ENCODE peak calls at places on chromosomes 12 and 14, in four cellular contexts. T is NT2/D1, L is A549, Y is transverse colon. F is an unnamed sample.

GRCh38 chr12:113161415-113162016 is 12.0 kb downstream of the CFAP73 start:
- DNase-seq in T (peak), L (peak), Y (no peak), F (peak)

GRCh38 chr12:99495797-99496196 is 151.8 kb upstream of the GARIN6 start:
- DNase-seq in Y (no peak), T (no peak), L (no peak), F (no peak)

GRCh38 chr14:77105118-77105517 is 7.1 kb downstream of the CIPC start:
- DNase-seq in Y (no peak), L (no peak), T (no peak), F (no peak)

GRCh38 chr14:69685716-69686115 is 74.3 kb downstream of the SUSD6 start:
- DNase-seq in Y (peak), T (no peak), L (no peak), F (no peak)

GRCh38 chr12:913919-914718 is 35.4 kb downstream of the RAD52 start:
- DNase-seq in L (no peak), T (no peak), Y (no peak), F (no peak)

GRCh38 chr14:81837304-81837703 is 303.7 kb upstream of the SEL1L start:
- DNase-seq in Y (no peak), L (no peak), T (no peak), F (no peak)

GRCh38 chr12:10182662-10183061 is 3.8 kb downstream of the TMEM52B start:
- DNase-seq in T (no peak), L (peak), Y (no peak), F (no peak)

GRCh38 chr12:56087220-56087619 is 7.3 kb downstream of the ERBB3 start:
- DNase-seq in Y (peak), T (no peak), L (peak), F (no peak)

GRCh38 chr12:45231515-45232145 is 15.7 kb downstream of the ANO6 start:
- DNase-seq in L (peak), T (no peak), Y (no peak), F (no peak)

GRCh38 chr12:78470354-78471195 is 394.0 kb upstream of the SYT1 start:
- DNase-seq in L (peak), Y (peak), T (peak), F (no peak)

GRCh38 chr12:86349196-86349595 is 93.0 kb upstream of the MGAT4C start:
- DNase-seq in Y (no peak), L (no peak), T (no peak), F (no peak)

GRCh38 chr14:51525705-51526104 is 126.0 kb upstream of the FRMD6 start:
- DNase-seq in Y (no peak), T (no peak), L (no peak), F (no peak)

GRCh38 chr12:120793357-120793756 is 67.7 kb downstream of the ACADS start:
- DNase-seq in Y (no peak), T (no peak), L (no peak), F (no peak)

GRCh38 chr12:89181271-89181920 is 170.9 kb downstream of the DUSP6 start:
- DNase-seq in L (peak), Y (no peak), T (no peak), F (no peak)

GRCh38 chr14:74941676-74942097 is 13.7 kb downstream of the PGF start:
- DNase-seq in Y (peak), T (no peak), L (no peak), F (peak)

GRCh38 chr12:109604132-109604585 is 30.6 kb downstream of the MVK start:
- DNase-seq in Y (no peak), T (no peak), L (no peak), F (no peak)

GRCh38 chr12:12671850-12672660 is 23.9 kb downstream of the GPR19 start:
- DNase-seq in Y (no peak), L (no peak), T (no peak), F (no peak)

GRCh38 chr12:29799591-29799990 is 15.8 kb upstream of the TMTC1 start:
- DNase-seq in T (no peak), Y (no peak), L (no peak), F (no peak)

GRCh38 chr14:74570696-74571095 is 41.3 kb downstream of the LTBP2 start:
- DNase-seq in T (no peak), L (no peak), Y (no peak), F (no peak)

GRCh38 chr12:69502342-69503081 is 32.3 kb downstream of the FRS2 start:
- DNase-seq in T (no peak), L (peak), Y (no peak), F (no peak)

GRCh38 chr12:31961137-31961536 is 1.9 kb downstream of the RESF1 start:
- DNase-seq in L (no peak), Y (no peak), T (no peak), F (no peak)

GRCh38 chr14:100425454-100425814 is 102.3 kb downstream of the SLC25A47 start:
- DNase-seq in T (no peak), L (no peak), Y (no peak), F (no peak)

GRCh38 chr14:46048127-46048526 is 603.5 kb downstream of the RPL10L start:
- DNase-seq in T (peak), L (peak), Y (no peak), F (no peak)

GRCh38 chr12:27979145-27979544 is 6.6 kb upstream of the PTHLH start:
- DNase-seq in Y (no peak), L (no peak), T (no peak), F (no peak)

GRCh38 chr14:99946652-99947489 is 118.4 kb upstream of the EVL start:
- DNase-seq in L (no peak), Y (peak), T (no peak), F (no peak)

GRCh38 chr14:73097421-73097820 is 38.9 kb upstream of the PSEN1 start:
- DNase-seq in L (no peak), T (no peak), Y (no peak), F (no peak)

GRCh38 chr12:111102062-111102735 is 181.8 kb upstream of the MYL2 start:
- DNase-seq in Y (no peak), T (no peak), L (no peak), F (no peak)

GRCh38 chr12:90122716-90123115 is 414.1 kb upstream of the ATP2B1 start:
- DNase-seq in T (no peak), Y (no peak), L (no peak), F (no peak)

GRCh38 chr14:74475678-74476077 is 17.4 kb downstream of the NPC2 start:
- DNase-seq in T (no peak), L (no peak), Y (no peak), F (no peak)

GRCh38 chr14:63986789-63987533 is 134.2 kb downstream of the SYNE2 start:
- DNase-seq in L (peak), Y (peak), T (no peak), F (no peak)

GRCh38 chr14:102063092-102063807 is 23.6 kb downstream of the HSP90AA1 start:
- DNase-seq in T (no peak), L (peak), Y (peak), F (peak)
- H3K4me3 ChIP-seq in T (no peak), L (no peak), Y (no peak), F (no peak)

GRCh38 chr12:54220092-54220557 is 31.3 kb upstream of the SMUG1 start:
- DNase-seq in L (peak), T (peak), Y (peak), F (no peak)

GRCh38 chr12:54215990-54216579 is 27.3 kb upstream of the SMUG1 start:
- DNase-seq in L (peak), T (no peak), Y (peak), F (no peak)

GRCh38 chr12:54216580-54217308 is 28.0 kb upstream of the SMUG1 start:
- DNase-seq in L (peak), T (peak), Y (peak), F (peak)

GRCh38 chr12:54217309-54217661 is 28.5 kb upstream of the SMUG1 start:
- DNase-seq in L (no peak), Y (no peak), T (no peak), F (no peak)

GRCh38 chr12:54217774-54218221 is 29.0 kb upstream of the SMUG1 start:
- DNase-seq in T (no peak), Y (peak), L (no peak), F (no peak)
- H3K4me3 ChIP-seq in T (peak), Y (no peak), L (peak), F (peak)

GRCh38 chr12:114167431-114167830 is 201.3 kb upstream of the RBM19 start:
- DNase-seq in L (no peak), T (no peak), Y (no peak), F (no peak)

GRCh38 chr12:114165921-114166320 is 199.8 kb upstream of the RBM19 start:
- DNase-seq in T (no peak), Y (no peak), L (no peak), F (no peak)

GRCh38 chr12:114163766-114164165 is 197.6 kb upstream of the RBM19 start:
- DNase-seq in T (no peak), Y (no peak), L (peak), F (no peak)

GRCh38 chr12:114166360-114166759 is 200.2 kb upstream of the RBM19 start:
- DNase-seq in T (peak), Y (no peak), L (peak), F (no peak)

GRCh38 chr12:114164354-114164753 is 198.2 kb upstream of the RBM19 start:
- DNase-seq in Y (no peak), T (no peak), L (no peak), F (no peak)
- H3K4me3 ChIP-seq in Y (no peak), T (no peak), L (no peak), F (no peak)

DNA sequence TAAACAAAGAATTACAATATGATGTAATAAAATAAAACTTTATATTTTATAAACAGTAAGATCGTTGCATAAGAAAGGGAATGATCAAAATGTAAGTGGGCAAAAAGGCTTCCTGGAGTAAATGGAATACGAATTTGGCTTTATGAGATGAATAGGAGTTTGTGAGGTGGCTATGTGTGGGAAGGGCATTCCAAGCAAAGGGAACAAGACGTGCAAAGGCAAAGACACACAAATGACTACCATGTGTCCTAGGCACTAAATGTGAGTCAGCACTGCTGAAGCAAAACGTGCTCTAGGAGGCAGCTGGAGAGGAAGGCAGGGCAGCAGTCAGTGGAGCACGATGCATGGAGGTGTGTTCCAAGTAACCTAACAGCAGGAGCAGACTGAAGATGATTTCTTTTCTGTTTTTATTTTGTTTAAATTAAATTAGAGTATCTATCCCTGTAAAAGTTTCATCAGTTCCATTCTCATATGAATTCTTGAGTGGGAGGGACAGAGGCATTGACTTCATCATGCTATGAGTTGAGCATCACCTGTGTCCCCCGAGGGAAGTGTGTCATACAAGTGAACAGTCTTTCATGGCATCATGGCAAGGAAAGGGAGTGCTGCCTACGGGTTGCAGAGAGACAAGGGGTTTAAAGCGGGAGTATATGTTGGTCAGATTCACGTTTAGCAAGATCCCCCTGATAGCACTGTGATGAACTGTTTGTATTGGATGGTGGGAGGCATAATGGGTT is 52.9 kb upstream of the HIF1A start:
- DNase-seq in L (peak), Y (peak), T (no peak), F (no peak)
- H3K4me3 ChIP-seq in L (no peak), Y (no peak), T (no peak), F (no peak)

GRCh38 chr12:75684678-75685620 is 173.5 kb upstream of the KRR1 start:
- DNase-seq in T (no peak), Y (no peak), L (no peak), F (no peak)
- H3K4me3 ChIP-seq in T (no peak), Y (no peak), L (no peak), F (no peak)

DNA sequence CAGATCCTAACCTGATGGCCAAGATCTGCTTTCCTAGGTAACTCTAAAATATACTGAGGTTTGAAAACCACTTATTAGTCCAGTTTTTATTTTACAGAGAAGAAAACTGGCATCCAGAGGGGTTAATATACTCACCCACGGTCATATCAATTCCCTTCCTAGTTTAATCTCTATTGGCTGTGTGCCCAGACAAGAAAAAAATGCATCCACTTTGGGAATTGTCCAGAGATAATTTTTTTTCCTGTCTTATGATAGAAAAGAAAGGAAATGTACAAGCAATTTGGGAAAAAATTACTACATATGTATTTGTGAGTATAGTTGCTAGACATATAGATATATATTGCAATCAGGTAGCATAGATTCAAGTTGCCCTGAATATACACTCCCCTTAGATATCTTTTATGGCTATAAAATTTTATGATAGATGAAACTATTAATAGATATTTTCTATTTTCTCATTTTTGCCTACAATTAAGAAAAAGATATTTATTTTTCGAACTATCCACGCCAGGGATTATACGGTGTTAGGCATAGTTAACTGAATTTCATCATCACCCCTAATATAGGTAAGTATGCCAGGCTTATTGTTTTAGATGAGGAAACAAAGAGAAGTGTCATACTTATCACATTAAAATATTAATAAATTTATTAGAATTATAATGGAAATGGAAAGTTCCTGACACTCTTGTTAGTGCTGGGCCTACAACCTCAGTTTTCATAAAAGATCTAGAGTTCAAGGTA is 100.5 kb upstream of the SLC38A2 start:
- DNase-seq in Y (no peak), L (peak), T (no peak), F (no peak)
- H3K4me3 ChIP-seq in Y (no peak), L (peak), T (no peak), F (no peak)

GRCh38 chr14:61350427-61350826 is 29.0 kb downstream of the PRKCH start:
- DNase-seq in Y (no peak), L (no peak), T (no peak), F (no peak)
- H3K4me3 ChIP-seq in Y (no peak), L (no peak), T (no peak), F (no peak)

GRCh38 chr12:6541371-6542165 is 7.3 kb downstream of the GAPDH start:
- DNase-seq in Y (no peak), L (no peak), T (no peak), F (no peak)
- H3K4me3 ChIP-seq in Y (no peak), L (no peak), T (no peak), F (no peak)

GRCh38 chr14:94571395-94571794 is 9.8 kb upstream of the SERPINA5 start:
- DNase-seq in Y (no peak), L (no peak), T (no peak), F (no peak)

GRCh38 chr14:94573706-94574105 is 7.5 kb upstream of the SERPINA5 start:
- DNase-seq in T (no peak), L (no peak), Y (no peak), F (no peak)

GRCh38 chr14:94570440-94570839 is 9.2 kb downstream of the SERPINA4 start:
- DNase-seq in T (no peak), L (no peak), Y (no peak), F (no peak)

GRCh38 chr14:94572637-94573303 is 8.5 kb upstream of the SERPINA5 start:
- DNase-seq in Y (no peak), L (no peak), T (no peak), F (no peak)

GRCh38 chr14:94571950-94572349 is 9.3 kb upstream of the SERPINA5 start:
- DNase-seq in Y (no peak), L (no peak), T (no peak), F (no peak)
- H3K4me3 ChIP-seq in Y (no peak), L (no peak), T (no peak), F (no peak)

GRCh38 chr12:102107970-102108369 is 11.9 kb downstream of the NUP37 start:
- DNase-seq in L (no peak), T (no peak), Y (no peak), F (no peak)

GRCh38 chr12:102110782-102111181 is 9.1 kb downstream of the NUP37 start:
- DNase-seq in Y (no peak), T (no peak), L (no peak), F (no peak)

DNA sequence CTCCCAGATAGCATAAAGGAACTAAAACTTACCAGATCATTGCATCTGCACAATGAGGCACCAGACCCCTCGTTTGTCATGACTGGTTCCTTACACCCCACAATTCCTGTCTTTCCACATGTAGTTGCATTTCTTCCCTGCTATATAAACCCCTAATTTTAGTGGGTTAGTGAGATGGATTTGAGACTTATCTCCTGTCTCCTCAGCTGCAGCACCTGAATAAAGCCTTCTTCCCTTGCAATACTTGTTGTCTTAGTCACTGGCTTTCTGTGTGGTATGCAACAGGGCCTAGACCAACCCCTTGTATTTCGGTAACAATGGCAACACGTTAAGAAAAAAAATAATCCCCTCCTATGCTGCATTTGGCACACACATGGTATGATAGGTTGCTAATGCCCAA is 13.0 kb downstream of the NUP37 start:
- DNase-seq in L (no peak), Y (no peak), T (no peak), F (no peak)
- H3K4me3 ChIP-seq in L (no peak), Y (no peak), T (no peak), F (no peak)